ENCODE peak calls at places on chromosome 14, in seven cellular contexts. Y is lower leg skin, P is stomach, I is WTC11, D is adrenal gland, M is Calu3, G is AG09309. X is an unnamed sample.

GRCh38 chr14:71551291-71551955 is 380.8 kb upstream of the RGS6 start:
- DNase-seq in M (no peak), D (no peak), P (no peak), G (peak; percentile 82), I (no peak), Y (no peak), X (no peak)

GRCh38 chr14:93075891-93076290 is 39.8 kb downstream of the ITPK1 start:
- DNase-seq in P (no peak), G (no peak), D (no peak), M (no peak), I (no peak), Y (no peak), X (no peak)

GRCh38 chr14:60721331-60722162 is 2.6 kb downstream of the SIX4 start:
- DNase-seq in M (peak; percentile 76), I (peak; percentile 83), D (peak; percentile 54), Y (peak; percentile 83), P (peak; percentile 44), G (no peak), X (peak; percentile 42)

GRCh38 chr14:102407258-102407657 is 44.5 kb downstream of the TECPR2 start:
- DNase-seq in G (no peak), Y (no peak), D (no peak), I (no peak), P (no peak), M (no peak), X (no peak)

GRCh38 chr14:35470775-35471174 is 63.2 kb upstream of the INSM2 start:
- DNase-seq in D (no peak), M (no peak), I (peak; percentile 15), P (no peak), G (no peak), Y (no peak), X (no peak)

GRCh38 chr14:38065101-38065762 is 142.5 kb upstream of the SSTR1 start:
- DNase-seq in M (no peak), D (no peak), Y (no peak), I (no peak), G (no peak), P (no peak), X (no peak)

GRCh38 chr14:32027255-32027939 is 49.7 kb upstream of the ARHGAP5 start:
- DNase-seq in P (no peak), M (no peak), I (no peak), D (no peak), Y (no peak), G (no peak), X (no peak)

GRCh38 chr14:51576112-51576420 is 75.6 kb upstream of the FRMD6 start:
- DNase-seq in D (no peak), P (no peak), Y (no peak), I (no peak), G (no peak), M (no peak), X (no peak)

GRCh38 chr14:56237398-56237797 is 119.2 kb downstream of the PELI2 start:
- DNase-seq in G (no peak), Y (no peak), M (no peak), P (no peak), D (no peak), I (no peak), X (no peak)

GRCh38 chr14:21405097-21405496 is 21.3 kb upstream of the SUPT16H start:
- DNase-seq in I (no peak), P (no peak), G (no peak), M (no peak), D (no peak), Y (no peak), X (no peak)

GRCh38 chr14:92898732-92899131 is 24.2 kb upstream of the CHGA start:
- DNase-seq in M (no peak), Y (no peak), I (no peak), G (no peak), D (no peak), P (no peak), X (no peak)

GRCh38 chr14:21911877-21912276 is 238.3 kb upstream of the OR4E1 start:
- DNase-seq in Y (no peak), G (no peak), D (no peak), I (no peak), P (no peak), M (no peak), X (no peak)

GRCh38 chr14:68767248-68767645 is 25.6 kb downstream of the ZFP36L1 start:
- DNase-seq in I (no peak), M (no peak), P (no peak), G (no peak), Y (no peak), D (no peak), X (no peak)

GRCh38 chr14:58677525-58677924 is 39.8 kb downstream of the DACT1 start:
- DNase-seq in G (no peak), D (no peak), Y (no peak), I (no peak), M (no peak), P (no peak), X (no peak)

GRCh38 chr14:100271247-100271939 is 32.4 kb downstream of the YY1 start:
- DNase-seq in G (no peak), I (no peak), D (peak; percentile 63), M (peak; percentile 56), Y (no peak), P (peak; percentile 68), X (no peak)

GRCh38 chr14:102917469-102918211 is 4.8 kb upstream of the AMN start:
- DNase-seq in M (peak; percentile 32), G (no peak), P (peak; percentile 62), I (peak; percentile 84), D (peak; percentile 53), Y (no peak), X (peak; percentile 56)

GRCh38 chr14:67666733-67667132 is 7.7 kb downstream of the VTI1B start:
- DNase-seq in D (no peak), I (no peak), M (no peak), P (no peak), Y (no peak), G (no peak), X (no peak)

GRCh38 chr14:22400590-22401259 is 188.3 kb downstream of the DAD1 start:
- DNase-seq in M (no peak), P (no peak), I (no peak), D (no peak), G (no peak), Y (no peak), X (no peak)

GRCh38 chr14:51335521-51335920 is 95.5 kb downstream of the TMX1 start:
- DNase-seq in I (no peak), G (no peak), P (no peak), D (peak; percentile 58), Y (peak; percentile 93), M (no peak), X (no peak)

GRCh38 chr14:39988939-39989338 is 556.7 kb upstream of the FBXO33 start:
- DNase-seq in D (no peak), G (peak; percentile 2), I (no peak), Y (no peak), M (peak; percentile 1), P (no peak), X (no peak)

GRCh38 chr14:40280652-40281051 is 848.4 kb upstream of the FBXO33 start:
- DNase-seq in M (no peak), I (no peak), P (no peak), D (no peak), Y (no peak), G (no peak), X (no peak)

GRCh38 chr14:99688629-99689028 is 4.5 kb downstream of the CYP46A1 start:
- DNase-seq in I (no peak), P (no peak), G (no peak), D (no peak), Y (peak; percentile 82), M (no peak), X (no peak)

GRCh38 chr14:67240168-67240932 is 885 bp upstream of the PALS1 start:
- DNase-seq in I (peak; percentile 16), M (peak; percentile 70), Y (peak; percentile 92), G (no peak), P (peak; percentile 74), D (peak; percentile 76), X (no peak)

GRCh38 chr14:100532154-100532915 is 54.9 kb downstream of the BEGAIN start:
- DNase-seq in P (peak; percentile 10), D (no peak), I (peak; percentile 7), G (no peak), Y (peak; percentile 79), M (no peak), X (peak; percentile 15)

GRCh38 chr14:50790568-50790967 is 40.4 kb downstream of the NIN start:
- DNase-seq in D (no peak), I (no peak), Y (no peak), P (no peak), G (no peak), M (no peak), X (no peak)

GRCh38 chr14:100067481-100067880 is 2.3 kb downstream of the EVL start:
- DNase-seq in M (no peak), P (no peak), I (no peak), D (no peak), Y (no peak), G (no peak), X (no peak)

GRCh38 chr14:33369972-33370371 is 431.3 kb downstream of the NPAS3 start:
- DNase-seq in M (no peak), D (no peak), I (no peak), G (no peak), P (no peak), Y (no peak), X (no peak)

GRCh38 chr14:36281309-36281708 is 39.1 kb downstream of the MBIP start:
- DNase-seq in D (no peak), M (no peak), G (no peak), P (no peak), Y (no peak), I (no peak), X (no peak)

GRCh38 chr14:75303415-75303814 is 24.8 kb downstream of the FOS start:
- DNase-seq in Y (peak; percentile 94), P (peak; percentile 80), M (peak; percentile 65), I (peak; percentile 49), G (no peak), D (peak; percentile 78), X (no peak)
- TF ChIP-seq CTCF in Y (peak; percentile 86), P (no peak), M (peak; percentile 48), I (peak; percentile 86), G (peak; percentile 77), D (peak; percentile 78), X (peak; percentile 58)

DNA sequence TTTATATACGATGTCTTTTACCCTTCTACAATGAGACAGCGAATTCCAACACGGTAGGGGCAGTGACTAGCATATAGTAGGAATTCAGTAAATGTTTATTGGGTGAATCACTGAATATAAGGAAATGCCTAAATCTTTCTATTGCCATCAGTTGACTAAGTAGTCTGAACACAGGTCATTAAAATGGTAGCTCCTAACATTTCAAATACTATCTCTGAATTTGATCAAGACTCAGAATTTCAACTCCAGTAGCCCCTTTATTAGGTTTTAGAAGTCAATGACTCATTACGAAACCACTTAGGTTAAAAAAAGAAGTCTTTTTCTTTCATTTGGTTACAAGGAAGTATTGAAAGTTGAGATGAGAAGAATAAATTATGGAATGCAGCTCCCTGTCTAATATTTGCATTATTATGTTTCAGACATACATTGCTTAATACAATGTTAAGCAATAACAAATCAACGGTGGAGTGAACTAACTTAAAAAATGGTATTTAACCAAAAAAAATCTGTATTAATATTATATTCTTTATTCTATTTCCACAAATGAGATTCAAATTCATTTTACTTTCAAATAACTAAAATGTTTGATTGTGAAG is 302.8 kb downstream of the CEP128 start:
- DNase-seq in Y (no peak), M (peak; percentile 21), P (no peak), G (peak; percentile 47), D (no peak), I (no peak), X (no peak)
- TF ChIP-seq CTCF in Y (no peak), M (no peak), P (no peak), G (no peak), D (no peak), I (no peak), X (no peak)

GRCh38 chr14:76546426-76547221 is 170.7 kb downstream of the ESRRB start:
- DNase-seq in G (no peak), D (no peak), I (peak; percentile 72), M (peak; percentile 3), Y (no peak), P (no peak), X (no peak)
- TF ChIP-seq CTCF in G (peak; percentile 42), D (peak; percentile 19), I (peak; percentile 95), M (peak; percentile 34), Y (no peak), P (no peak), X (no peak)

GRCh38 chr14:64968651-64969050 is 3.5 kb downstream of the RAB15 start:
- DNase-seq in M (no peak), I (no peak), P (no peak), Y (no peak), D (no peak), G (no peak), X (no peak)
- TF ChIP-seq CTCF in M (no peak), I (no peak), P (no peak), Y (no peak), D (no peak), G (no peak), X (no peak)